ENCODE peak calls at places on chromosomes 12 and 14, in four cellular contexts. O is left ventricle myocardium inferior, G is GM06990, V is left lung. D is an unnamed sample.

GRCh38 chr12:47120736-47121135 is 41.0 kb upstream of the AMIGO2 start:
- DNase-seq in V (no peak), O (no peak), G (no peak), D (no peak)

GRCh38 chr14:69803753-69804152 is 6.7 kb upstream of the SLC10A1 start:
- DNase-seq in G (no peak), O (no peak), V (no peak), D (no peak)

GRCh38 chr14:21514341-21514740 is 3.2 kb upstream of the METTL3 start:
- DNase-seq in O (no peak), G (no peak), V (no peak), D (no peak)

GRCh38 chr12:64739778-64740177 is 19.4 kb downstream of the GNS start:
- DNase-seq in O (no peak), G (no peak), V (no peak), D (no peak)

GRCh38 chr12:103850429-103850828 is 9.4 kb upstream of the NT5DC3 start:
- DNase-seq in G (no peak), V (no peak), O (no peak), D (no peak)

GRCh38 chr12:121214171-121214777 is 4.3 kb downstream of the P2RX4 start:
- DNase-seq in G (no peak), V (no peak), O (no peak), D (no peak)

GRCh38 chr12:115785548-115785947 is 491.9 kb downstream of the MED13L start:
- DNase-seq in G (no peak), O (no peak), V (no peak), D (no peak)

GRCh38 chr14:99325016-99325415 is 53.0 kb upstream of the BCL11B start:
- DNase-seq in O (no peak), V (no peak), G (no peak), D (no peak)

GRCh38 chr12:89632778-89633177 is 75.9 kb downstream of the ATP2B1 start:
- DNase-seq in V (no peak), O (no peak), G (no peak), D (no peak)

GRCh38 chr14:51963164-51963733 is 26.1 kb upstream of the RTRAF start:
- DNase-seq in O (no peak), G (no peak), V (no peak), D (no peak)

GRCh38 chr12:90015228-90015627 is 306.6 kb upstream of the ATP2B1 start:
- DNase-seq in V (no peak), O (no peak), G (no peak), D (no peak)

GRCh38 chr14:30227871-30228270 is 300.2 kb upstream of the PRKD1 start:
- DNase-seq in V (no peak), O (peak; percentile 16), G (no peak), D (no peak)

GRCh38 chr12:79525357-79525756 is 165.4 kb downstream of the PAWR start:
- DNase-seq in O (no peak), G (no peak), V (no peak), D (no peak)

GRCh38 chr12:43937947-43938346 is 102.1 kb downstream of the TMEM117 start:
- DNase-seq in O (no peak), V (no peak), G (no peak), D (no peak)

GRCh38 chr12:95673576-95673975 is 117.0 kb downstream of the NTN4 start:
- DNase-seq in G (no peak), V (no peak), O (no peak), D (no peak)

GRCh38 chr12:79665488-79665887 is 25.3 kb downstream of the PAWR start:
- DNase-seq in V (no peak), G (no peak), O (no peak), D (no peak)

GRCh38 chr12:24496755-24497154 is 452.1 kb downstream of the BCAT1 start:
- DNase-seq in G (no peak), V (no peak), O (no peak), D (no peak)
- H3K4me3 ChIP-seq in G (no peak overlapping the region), V (no peak overlapping the region), O (no peak overlapping the region), D (no peak overlapping the region)

GRCh38 chr12:132506328-132506727 is 16.4 kb downstream of the FBRSL1 start:
- DNase-seq in O (no peak), V (no peak), G (no peak), D (no peak)

GRCh38 chr12:132508248-132508740 is 18.3 kb downstream of the FBRSL1 start:
- DNase-seq in V (no peak), O (no peak), G (no peak), D (no peak)

GRCh38 chr12:132505852-132506219 is 15.9 kb downstream of the FBRSL1 start:
- DNase-seq in O (no peak), V (no peak), G (no peak), D (no peak)

GRCh38 chr12:132507656-132508055 is 17.7 kb downstream of the FBRSL1 start:
- DNase-seq in G (no peak), V (no peak), O (no peak), D (no peak)

GRCh38 chr12:132506730-132507538 is 17.0 kb downstream of the FBRSL1 start:
- DNase-seq in G (peak; percentile 68), O (peak; percentile 90), V (peak; percentile 79), D (peak; percentile 74)
- H3K4me3 ChIP-seq in G (no peak overlapping the region), O (peak overlapping the region; percentile 55), V (no peak overlapping the region), D (no peak overlapping the region)

DNA sequence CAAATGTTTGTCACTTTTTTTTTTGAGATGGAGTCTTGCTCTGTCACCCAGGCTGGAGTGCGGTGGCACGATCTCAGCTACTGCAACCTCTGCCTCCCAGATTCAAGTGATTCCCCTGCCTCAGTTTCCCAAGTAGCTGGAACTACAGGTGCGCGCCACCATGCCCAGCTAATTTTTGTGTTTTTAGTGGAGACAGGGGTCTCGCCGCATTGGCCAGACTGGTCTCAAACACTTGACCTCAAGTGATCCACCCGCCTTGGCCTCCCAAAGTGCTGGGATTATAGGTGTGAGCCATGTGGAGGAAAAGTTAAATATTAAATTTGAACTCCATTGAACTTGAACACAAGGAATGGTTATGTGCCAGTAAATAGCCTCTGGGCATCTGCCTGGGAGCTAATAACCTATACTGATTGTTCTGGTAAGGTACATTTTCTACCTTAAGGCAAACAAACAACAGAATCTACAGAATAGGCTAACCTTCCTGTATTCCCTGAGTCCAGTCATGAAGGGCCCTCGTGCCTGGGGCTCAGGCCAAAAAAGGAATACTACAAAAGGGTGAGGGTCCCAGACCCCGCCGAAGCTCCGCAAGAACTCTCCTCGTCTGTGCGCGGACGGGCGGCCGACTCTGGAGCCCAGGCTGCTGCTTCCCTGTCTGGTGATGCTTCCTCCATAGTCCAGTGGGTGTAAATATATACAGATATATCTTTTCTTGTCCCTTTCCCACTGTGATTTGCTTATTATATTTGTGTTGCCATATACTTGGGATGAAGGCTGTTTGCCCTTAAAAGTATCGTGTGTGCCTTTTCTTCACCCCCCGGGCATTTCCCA is 74.0 kb upstream of the EIF5 start:
- DNase-seq in V (no peak), O (no peak), G (no peak), D (peak; percentile 57)
- H3K4me3 ChIP-seq in V (peak overlapping the region; percentile 27), O (peak overlapping the region; percentile 68), G (no peak overlapping the region), D (no peak overlapping the region)

DNA sequence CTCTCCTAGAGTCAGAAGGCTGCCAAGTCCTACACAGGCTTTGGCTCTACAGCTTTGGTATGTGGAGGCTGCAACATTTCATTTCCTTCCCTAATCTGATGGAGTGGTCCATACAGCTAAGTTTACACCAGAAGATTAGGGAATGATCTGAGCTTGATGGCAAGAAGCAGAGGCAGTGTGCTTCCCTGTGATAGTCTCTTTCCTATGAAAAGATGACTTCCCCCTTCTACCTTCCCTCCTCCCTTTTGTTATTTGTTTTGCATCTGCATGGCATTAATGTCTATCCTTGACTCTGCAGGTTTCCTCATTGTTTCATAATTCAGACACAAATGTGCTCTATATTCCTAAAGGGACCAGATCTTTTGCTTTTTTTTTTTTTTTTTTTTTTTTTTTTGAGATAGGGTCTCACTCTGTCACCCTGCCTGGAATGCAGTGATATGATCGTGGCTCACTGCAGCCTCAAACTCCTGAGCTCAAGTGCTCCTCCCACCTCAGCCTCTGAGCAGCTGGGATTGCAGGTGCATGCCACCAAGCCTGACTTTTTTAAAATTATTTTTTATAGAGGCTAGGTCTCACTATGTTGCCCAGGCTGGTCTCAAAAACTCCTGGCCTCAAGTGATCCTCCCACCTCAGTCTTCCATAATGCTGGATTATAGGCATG is 76.3 kb downstream of the GRIP1 start:
- DNase-seq in O (no peak), G (no peak), V (no peak), D (no peak)
- H3K4me3 ChIP-seq in O (no peak overlapping the region), G (no peak overlapping the region), V (no peak overlapping the region), D (no peak overlapping the region)

DNA sequence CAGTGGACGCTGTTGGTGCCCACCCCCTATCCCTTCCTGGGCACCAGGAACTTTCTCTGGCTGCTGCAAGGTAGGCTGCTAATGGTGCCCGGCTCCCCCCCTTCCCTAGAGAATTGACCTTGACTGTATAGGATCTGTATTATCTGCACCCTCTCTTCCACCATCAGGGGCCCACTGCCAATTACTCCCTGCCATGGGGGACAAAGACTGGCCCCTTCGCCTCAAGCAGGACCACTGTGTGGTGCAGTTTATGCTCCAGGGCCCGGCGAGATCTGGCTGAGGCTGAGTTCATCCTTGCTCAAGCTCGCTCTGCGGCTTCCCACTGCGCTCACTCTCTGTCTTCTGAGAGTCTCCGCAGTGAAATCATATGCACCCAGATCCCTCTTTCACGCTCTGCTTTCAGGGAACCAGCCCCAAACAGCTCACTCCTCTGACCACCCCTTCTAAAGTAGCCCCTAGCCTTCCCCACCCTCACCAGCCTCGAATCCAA is 95.2 kb downstream of the LGMN start:
- DNase-seq in O (no peak), V (no peak), G (no peak), D (no peak)
- H3K4me3 ChIP-seq in O (peak overlapping the region; percentile 45), V (peak overlapping the region; percentile 3), G (peak overlapping the region; percentile 63), D (no peak overlapping the region)

GRCh38 chr14:32808574-32809098 is 130.0 kb upstream of the NPAS3 start:
- DNase-seq in O (no peak), G (no peak), V (no peak), D (peak; percentile 9)
- H3K4me3 ChIP-seq in O (peak overlapping the region; percentile 40), G (no peak overlapping the region), V (no peak overlapping the region), D (no peak overlapping the region)

DNA sequence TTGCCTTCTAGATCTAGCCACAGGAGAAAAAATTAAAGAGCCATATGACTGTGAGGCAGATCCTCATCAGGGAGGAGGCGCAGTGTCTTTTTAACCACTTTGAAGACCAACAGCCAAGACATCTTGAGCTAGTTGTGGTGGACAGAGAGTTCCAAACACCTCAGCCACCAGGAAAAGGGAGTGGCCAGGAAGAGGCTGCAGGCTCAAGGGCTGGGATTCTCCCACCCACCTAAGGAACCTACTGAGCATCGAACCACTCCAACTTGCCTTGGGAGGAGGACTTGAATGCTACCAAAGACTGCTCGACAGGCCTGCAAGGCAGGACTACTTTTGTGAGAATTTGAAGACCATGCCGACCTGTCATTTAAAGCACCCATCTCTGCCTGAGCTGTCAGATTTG is 14.5 kb upstream of the MDM2 start:
- DNase-seq in G (no peak), O (no peak), V (no peak), D (no peak)
- H3K4me3 ChIP-seq in G (no peak overlapping the region), O (no peak overlapping the region), V (no peak overlapping the region), D (no peak overlapping the region)

GRCh38 chr12:27555316-27555715 is 31.3 kb downstream of the PPFIBP1 start:
- DNase-seq in G (no peak), O (no peak), V (no peak), D (no peak)
- H3K4me3 ChIP-seq in G (no peak overlapping the region), O (peak overlapping the region; percentile 47), V (no peak overlapping the region), D (no peak overlapping the region)